ENCODE peak calls at places on chromosomes 11 and 22, in eight cellular contexts. One of them, this sample, is unnamed.

GRCh38 chr11:31826530-31827438 is 15.7 kb upstream of the PAX6 start:
- DNase-seq in adipocyte: no peak
- DNase-seq in psoas muscle: no peak
- DNase-seq in putamen: no peak
- DNase-seq in fibroblast of lung: no peak
- DNase-seq in amygdala: no peak
- DNase-seq in progenitor cell of endocrine pancreas: peak
- DNase-seq in stimulated activated CD8-positive, alpha-beta memory T cell treated with anti-CD3 and anti-CD28 coated beads, Interleukin-12 subunit alpha, Interleukin-12 subunit beta, amount 100 ng/mL, for 1 hour: no peak
- DNase-seq in this sample: no peak

GRCh38 chr11:41351825-41352224 is 107.6 kb downstream of the LRRC4C start:
- DNase-seq in psoas muscle: no peak
- DNase-seq in progenitor cell of endocrine pancreas: no peak
- DNase-seq in adipocyte: no peak
- DNase-seq in fibroblast of lung: no peak
- DNase-seq in amygdala: no peak
- DNase-seq in putamen: no peak
- DNase-seq in stimulated activated CD8-positive, alpha-beta memory T cell treated with anti-CD3 and anti-CD28 coated beads, Interleukin-12 subunit alpha, Interleukin-12 subunit beta, amount 100 ng/mL, for 1 hour: no peak
- DNase-seq in this sample: no peak

GRCh38 chr11:44988981-44989635 is 38.4 kb upstream of the TP53I11 start:
- DNase-seq in putamen: no peak
- DNase-seq in fibroblast of lung: no peak
- DNase-seq in psoas muscle: no peak
- DNase-seq in amygdala: no peak
- DNase-seq in adipocyte: no peak
- DNase-seq in progenitor cell of endocrine pancreas: no peak
- DNase-seq in stimulated activated CD8-positive, alpha-beta memory T cell treated with anti-CD3 and anti-CD28 coated beads, Interleukin-12 subunit alpha, Interleukin-12 subunit beta, amount 100 ng/mL, for 1 hour: no peak
- DNase-seq in this sample: no peak

GRCh38 chr22:39144101-39144815 is 8.2 kb downstream of the CBX7 start:
- DNase-seq in progenitor cell of endocrine pancreas: no peak
- DNase-seq in stimulated activated CD8-positive, alpha-beta memory T cell treated with anti-CD3 and anti-CD28 coated beads, Interleukin-12 subunit alpha, Interleukin-12 subunit beta, amount 100 ng/mL, for 1 hour: peak
- DNase-seq in amygdala: no peak
- DNase-seq in fibroblast of lung: peak
- DNase-seq in putamen: no peak
- DNase-seq in adipocyte: peak
- DNase-seq in psoas muscle: peak
- DNase-seq in this sample: no peak

GRCh38 chr11:19868281-19868821 is 155.7 kb downstream of the NAV2 start:
- DNase-seq in putamen: peak
- DNase-seq in stimulated activated CD8-positive, alpha-beta memory T cell treated with anti-CD3 and anti-CD28 coated beads, Interleukin-12 subunit alpha, Interleukin-12 subunit beta, amount 100 ng/mL, for 1 hour: no peak
- DNase-seq in adipocyte: peak
- DNase-seq in fibroblast of lung: peak
- DNase-seq in amygdala: no peak
- DNase-seq in progenitor cell of endocrine pancreas: no peak
- DNase-seq in psoas muscle: peak
- DNase-seq in this sample: no peak

GRCh38 chr11:118531597-118532084 is 649 bp downstream of the TMEM25 start:
- DNase-seq in amygdala: no peak
- DNase-seq in progenitor cell of endocrine pancreas: no peak
- DNase-seq in stimulated activated CD8-positive, alpha-beta memory T cell treated with anti-CD3 and anti-CD28 coated beads, Interleukin-12 subunit alpha, Interleukin-12 subunit beta, amount 100 ng/mL, for 1 hour: no peak
- DNase-seq in fibroblast of lung: no peak
- DNase-seq in adipocyte: no peak
- DNase-seq in psoas muscle: no peak
- DNase-seq in putamen: peak
- DNase-seq in this sample: no peak

GRCh38 chr11:63804259-63804658 is 9.0 kb upstream of the SPINDOC start:
- DNase-seq in putamen: no peak
- DNase-seq in fibroblast of lung: no peak
- DNase-seq in progenitor cell of endocrine pancreas: no peak
- DNase-seq in stimulated activated CD8-positive, alpha-beta memory T cell treated with anti-CD3 and anti-CD28 coated beads, Interleukin-12 subunit alpha, Interleukin-12 subunit beta, amount 100 ng/mL, for 1 hour: no peak
- DNase-seq in amygdala: no peak
- DNase-seq in psoas muscle: no peak
- DNase-seq in adipocyte: no peak
- DNase-seq in this sample: no peak

GRCh38 chr11:121389651-121390050 is 62.5 kb upstream of the SORL1 start:
- DNase-seq in putamen: peak
- DNase-seq in fibroblast of lung: no peak
- DNase-seq in amygdala: no peak
- DNase-seq in progenitor cell of endocrine pancreas: no peak
- DNase-seq in psoas muscle: no peak
- DNase-seq in adipocyte: no peak
- DNase-seq in stimulated activated CD8-positive, alpha-beta memory T cell treated with anti-CD3 and anti-CD28 coated beads, Interleukin-12 subunit alpha, Interleukin-12 subunit beta, amount 100 ng/mL, for 1 hour: no peak
- DNase-seq in this sample: no peak

This sample was measured in GF-D8.